ENCODE peak calls at places on chromosomes 7 and 10, in five cellular contexts. G, O, K, E and W are unnamed samples.

GRCh38 chr10:114026189-114027040 is 17.3 kb upstream of the ADRB1 start:
- DNase-seq in G (no peak), E (no peak), K (no peak), O (peak), W (no peak)

GRCh38 chr7:98200364-98200763 is 10.9 kb upstream of the BHLHA15 start:
- DNase-seq in O (no peak), K (no peak), G (no peak), E (no peak), W (no peak)

GRCh38 chr10:26743091-26743490 is 45.6 kb downstream of the PDSS1 start:
- DNase-seq in G (no peak), O (no peak), E (no peak), K (no peak), W (no peak)

GRCh38 chr10:118721005-118721876 is 33.5 kb downstream of the CACUL1 start:
- DNase-seq in O (peak), E (peak), K (no peak), G (peak), W (no peak)

GRCh38 chr10:133329401-133330202 is 7.1 kb downstream of the CALY start:
- DNase-seq in K (peak), G (peak), E (peak), O (peak), W (peak)

GRCh38 chr7:113128028-113128427 is 9.7 kb upstream of the SMIM30 start:
- DNase-seq in K (no peak), E (no peak), G (no peak), O (no peak), W (no peak)

GRCh38 chr10:132939957-132940790 is 2.2 kb downstream of the CFAP46 start:
- DNase-seq in O (no peak), E (peak), K (no peak), G (peak), W (no peak)

GRCh38 chr10:97169063-97169462 is 16.7 kb downstream of the SLIT1 start:
- DNase-seq in G (no peak), K (no peak), O (no peak), E (no peak), W (no peak)

GRCh38 chr10:80699602-80700039 is 161.9 kb downstream of the SH2D4B start:
- DNase-seq in G (peak), O (peak), E (peak), K (peak), W (peak)

DNA sequence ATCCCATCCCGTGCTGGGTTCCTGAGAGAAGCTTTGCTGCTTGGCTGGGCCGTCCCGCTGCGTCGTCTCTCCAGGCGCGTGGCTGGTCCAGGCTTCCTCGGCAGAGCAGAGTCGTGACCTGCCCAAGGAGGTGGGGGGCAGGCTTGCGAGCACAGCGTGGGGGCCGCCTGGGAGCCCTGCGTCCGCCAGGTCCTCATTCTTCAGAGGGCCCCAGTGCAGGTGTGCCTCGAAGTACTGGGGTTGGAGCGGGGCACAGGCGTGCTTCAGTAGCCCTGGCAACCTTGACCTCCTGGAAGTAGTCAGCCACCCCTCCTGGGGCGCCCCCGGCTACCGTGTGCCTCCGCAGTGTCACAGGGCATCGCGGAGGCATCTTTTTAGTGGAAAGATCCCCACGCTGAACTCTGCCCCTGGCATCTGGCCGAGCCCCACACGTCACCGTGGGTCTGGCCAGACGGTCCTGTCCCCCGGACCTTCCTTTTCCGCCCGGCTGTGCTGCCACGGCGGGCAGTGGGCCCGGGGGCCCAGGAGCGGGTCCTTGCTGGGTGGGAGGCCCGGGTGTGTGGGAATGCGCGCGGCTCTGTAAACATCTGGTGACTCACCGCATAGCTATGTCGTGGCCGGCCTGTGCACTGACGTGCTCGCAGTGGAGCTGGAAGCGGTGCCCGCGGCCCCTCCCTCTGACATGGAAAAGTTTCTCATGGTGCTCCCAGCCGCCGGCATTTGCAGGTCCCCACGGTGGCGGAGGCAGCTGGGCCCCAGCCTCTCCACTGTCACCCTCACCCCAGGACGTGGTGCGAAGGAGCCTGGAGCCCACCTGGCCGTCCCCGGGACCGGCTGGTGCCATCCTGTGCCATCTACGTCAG is 6.5 kb downstream of the MAFK start:
- DNase-seq in E (peak), K (peak), O (peak), G (peak), W (peak)
- TF ChIP-seq POLR2A in E (peak), K (peak), O (peak), G (peak), W (peak)

DNA sequence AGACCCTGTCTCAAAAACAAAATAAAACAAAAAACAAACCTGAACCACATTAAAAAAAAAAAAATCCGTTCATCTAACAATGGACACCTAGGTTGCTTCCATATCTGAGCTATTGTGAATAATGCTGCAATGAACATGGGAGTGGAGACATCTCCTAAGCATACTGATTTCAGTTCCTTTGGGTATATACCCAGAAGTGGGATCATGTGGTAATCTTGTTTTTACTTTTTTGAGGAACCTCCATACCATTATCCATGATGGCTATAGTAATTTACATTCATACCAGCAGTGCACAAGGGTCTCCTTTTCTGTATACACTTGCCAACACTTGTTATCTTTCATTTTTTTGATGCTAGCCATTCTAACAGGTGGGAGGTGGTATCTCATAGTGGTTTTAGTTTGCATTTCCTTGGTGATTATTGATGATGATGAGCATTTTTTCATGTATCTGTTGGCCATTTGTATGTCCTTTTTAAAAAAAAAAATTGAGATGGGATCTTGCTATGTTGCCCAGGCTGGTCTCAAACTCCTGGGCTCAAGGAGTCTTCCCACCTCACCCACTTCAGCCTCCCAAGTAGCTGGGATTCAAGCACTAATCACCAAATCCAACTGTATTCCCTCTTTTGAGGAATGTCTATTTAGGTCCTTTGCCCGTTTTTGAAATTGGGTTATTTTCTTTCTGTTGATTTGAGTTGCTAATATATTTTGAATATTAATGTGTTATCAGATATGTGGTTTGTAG is 17.5 kb downstream of the CDK13 start:
- DNase-seq in G (no peak), K (no peak), E (no peak), O (no peak), W (no peak)
- H3K4me3 ChIP-seq in G (no peak), K (no peak), E (no peak), O (no peak), W (no peak)

DNA sequence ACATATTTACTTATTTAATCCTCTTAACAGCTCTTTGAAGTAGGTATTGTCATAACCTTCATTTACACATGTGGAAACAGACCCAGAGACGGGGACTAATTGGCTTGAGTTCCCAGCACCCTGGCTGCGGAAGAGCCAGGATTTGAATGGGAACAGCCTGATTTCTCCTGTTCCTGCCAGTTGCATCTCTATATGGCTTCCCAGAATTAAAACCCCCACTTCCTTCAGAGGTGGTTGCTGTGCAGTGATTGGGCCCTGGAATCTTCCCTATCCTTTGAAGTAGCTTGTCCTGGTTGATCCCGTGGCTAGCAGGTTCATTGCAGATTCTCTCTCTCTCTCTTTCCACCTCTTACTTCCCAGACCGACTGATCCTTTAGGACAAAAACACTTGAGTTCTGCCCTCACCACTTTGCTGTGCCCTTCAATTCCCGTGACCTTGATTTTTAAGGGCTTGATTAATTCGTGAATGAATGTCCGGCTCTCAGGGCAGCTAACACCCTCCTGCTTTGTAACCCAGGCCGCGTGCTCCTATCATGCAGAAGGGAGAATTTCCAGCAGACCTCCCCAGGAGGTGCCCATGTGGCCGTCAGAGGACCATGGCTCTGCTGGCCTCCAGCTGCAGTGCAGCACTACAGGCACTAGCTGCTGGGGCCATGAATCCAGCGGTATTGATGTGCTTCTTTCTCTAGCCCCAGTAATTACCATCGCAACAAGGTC is 120.6 kb upstream of the AGK start:
- DNase-seq in K (no peak), O (no peak), G (no peak), E (no peak), W (no peak)
- TF ChIP-seq POLR2A in K (no peak), O (no peak), G (no peak), E (no peak), W (no peak)

DNA sequence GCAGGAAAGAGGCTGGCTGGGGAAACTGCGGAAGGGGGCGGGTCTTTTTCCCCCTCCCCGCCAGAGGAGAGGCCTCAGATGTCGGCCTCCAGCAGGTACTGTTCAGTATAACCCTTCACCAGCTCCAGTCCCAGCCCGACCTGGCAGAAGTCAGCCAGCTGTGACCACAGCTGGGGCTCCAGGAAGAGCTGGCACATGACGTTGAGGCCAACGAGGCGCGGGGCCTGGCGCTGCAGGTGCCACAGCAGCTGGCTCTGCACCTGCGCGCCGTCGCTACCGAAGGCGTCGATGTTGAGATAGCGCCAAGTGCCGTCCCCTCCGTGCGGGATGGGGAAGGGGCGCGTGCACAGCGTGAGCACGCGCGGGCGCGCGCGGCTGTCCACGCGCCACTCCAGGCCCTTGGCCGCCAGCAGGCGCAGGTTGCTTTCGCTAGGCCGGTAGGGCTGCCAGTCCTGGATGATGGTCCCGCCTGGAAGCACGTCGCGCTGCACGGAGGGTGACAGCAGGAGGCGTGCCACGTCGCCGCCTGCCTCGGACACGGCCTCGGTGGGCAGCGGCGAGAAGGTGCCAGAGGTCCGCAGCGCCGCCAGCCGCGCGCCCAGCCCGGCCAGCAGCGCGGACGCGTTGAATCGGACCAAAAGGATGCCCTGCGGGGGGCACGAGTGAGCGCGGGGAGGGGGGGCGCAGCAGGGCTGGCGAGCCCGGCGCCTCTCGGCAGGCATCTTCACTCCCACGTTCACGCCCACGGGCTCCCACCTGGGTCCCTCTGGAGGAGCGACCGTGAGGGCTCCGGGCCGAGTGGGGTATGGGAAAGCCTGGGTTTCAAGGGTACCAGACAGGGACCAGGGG is 6.9 kb upstream of the VGF start:
- DNase-seq in K (no peak), E (no peak), G (no peak), O (no peak), W (no peak)
- H3K4me3 ChIP-seq in K (no peak), E (no peak), G (no peak), O (peak), W (peak)